ENCODE peak calls at places on chromosomes 16 and 17, in ten cellular contexts. D is GM20000; P is GM12878; X is kidney tubule cell; A is cardiac fibroblast; V is omental fat pad; H is stimulated activated CD8-positive, alpha-beta memory T cell treated with anti-CD3 and anti-CD28 coated beads, Interleukin-15, amount 100 ng/mL, for 1 hour; S is EH; J is substantia nigra; M is T-helper 1 cell. Z is an unnamed sample.

GRCh38 chr17:79950306-79950705 is 85.4 kb downstream of the TBC1D16 start:
- DNase-seq in D (no peak), S (no peak), V (no peak), A (no peak), M (no peak), H (no peak), J (no peak), X (no peak), P (no peak), Z (peak)

GRCh38 chr16:83356266-83356665 is 451.5 kb upstream of the HSBP1 start:
- DNase-seq in J (no peak), X (peak), S (peak), M (no peak), H (no peak), D (peak), P (no peak), V (no peak), A (peak), Z (no peak)

GRCh38 chr17:27513849-27514248 is 57.6 kb downstream of the KSR1 start:
- DNase-seq in A (no peak), M (no peak), P (no peak), D (no peak), H (no peak), J (no peak), X (no peak), V (no peak), S (no peak), Z (no peak)

GRCh38 chr17:29593546-29594440 is 861 bp downstream of the ANKRD13B start:
- DNase-seq in X (peak), S (peak), P (no peak), M (no peak), A (no peak), D (peak), H (no peak), V (no peak), J (no peak), Z (no peak)

GRCh38 chr17:45873728-45874127 is 20.6 kb upstream of the MAPT start:
- DNase-seq in M (no peak), H (no peak), S (no peak), X (peak), J (no peak), D (no peak), V (no peak), P (no peak), A (no peak), Z (no peak)

GRCh38 chr16:50359626-50360025 is 9.2 kb downstream of the BRD7 start:
- DNase-seq in P (no peak), X (no peak), H (no peak), D (no peak), A (no peak), V (no peak), M (no peak), J (no peak), S (no peak), Z (no peak)

GRCh38 chr17:73371285-73371684 is 59.5 kb upstream of the CDC42EP4 start:
- DNase-seq in S (peak), X (peak), P (no peak), V (no peak), M (no peak), J (no peak), H (no peak), D (no peak), A (peak), Z (no peak)

GRCh38 chr17:48717367-48718161 is 4.8 kb downstream of the PRAC1 start:
- DNase-seq in D (no peak), X (no peak), S (no peak), J (no peak), H (no peak), M (no peak), V (no peak), P (no peak), A (no peak), Z (no peak)

GRCh38 chr17:55462234-55462633 is 40.6 kb upstream of the MMD start:
- DNase-seq in M (no peak), A (no peak), S (no peak), H (no peak), P (no peak), V (no peak), X (peak), J (no peak), D (no peak), Z (no peak)

GRCh38 chr17:65463242-65463641 is 98.2 kb downstream of the AXIN2 start:
- DNase-seq in A (peak), J (no peak), M (no peak), H (no peak), X (no peak), S (peak), D (no peak), P (no peak), V (no peak), Z (peak)

GRCh38 chr16:81545470-81546175 is 101.0 kb downstream of the CMIP start:
- DNase-seq in V (no peak), P (no peak), J (no peak), S (no peak), X (no peak), A (no peak), M (no peak), D (no peak), H (no peak), Z (no peak)

GRCh38 chr17:8941520-8941919 is 24.0 kb downstream of the PIK3R5 start:
- DNase-seq in S (no peak), V (no peak), M (peak), P (no peak), A (no peak), H (no peak), J (no peak), D (no peak), X (no peak), Z (no peak)